ENCODE peak calls at places on chromosomes 12 and 14, in ten cellular contexts. One of them, this sample, is unnamed.

GRCh38 chr14:67359319-67359774 is 257 bp downstream of the ATP6V1D start:
- DNase-seq in left lung: peak; percentile 82
- DNase-seq in T follicular helper cell: no peak
- DNase-seq in stimulated activated CD4-positive, alpha-beta T cell treated with anti-CD3 and anti-CD28 coated beads, Interleukin-12 subunit alpha, Interleukin-12 subunit beta, amount 100 ng/mL, for 4 hours: no peak
- DNase-seq in CD4-positive, CD25-positive, alpha-beta regulatory T cell: peak; percentile 8
- DNase-seq in GOT3: no peak
- DNase-seq in NCI-H345: peak; percentile 37
- DNase-seq in colonic mucosa: no peak
- DNase-seq in T-helper 1 cell: no peak
- DNase-seq in AG10803: peak; percentile 64
- DNase-seq in this sample: no peak

GRCh38 chr14:100955201-100955600 is 51.7 kb upstream of the RTL1 start:
- DNase-seq in colonic mucosa: no peak
- DNase-seq in left lung: no peak
- DNase-seq in GOT3: no peak
- DNase-seq in CD4-positive, CD25-positive, alpha-beta regulatory T cell: no peak
- DNase-seq in stimulated activated CD4-positive, alpha-beta T cell treated with anti-CD3 and anti-CD28 coated beads, Interleukin-12 subunit alpha, Interleukin-12 subunit beta, amount 100 ng/mL, for 4 hours: no peak
- DNase-seq in AG10803: peak; percentile 48
- DNase-seq in T-helper 1 cell: no peak
- DNase-seq in T follicular helper cell: no peak
- DNase-seq in NCI-H345: no peak
- DNase-seq in this sample: no peak

GRCh38 chr12:5332521-5332920 is 99.4 kb upstream of the NTF3 start:
- DNase-seq in CD4-positive, CD25-positive, alpha-beta regulatory T cell: no peak
- DNase-seq in left lung: no peak
- DNase-seq in stimulated activated CD4-positive, alpha-beta T cell treated with anti-CD3 and anti-CD28 coated beads, Interleukin-12 subunit alpha, Interleukin-12 subunit beta, amount 100 ng/mL, for 4 hours: no peak
- DNase-seq in NCI-H345: no peak
- DNase-seq in T-helper 1 cell: no peak
- DNase-seq in GOT3: no peak
- DNase-seq in AG10803: no peak
- DNase-seq in colonic mucosa: no peak
- DNase-seq in T follicular helper cell: no peak
- DNase-seq in this sample: no peak

GRCh38 chr12:27207626-27208413 is 36.3 kb upstream of the STK38L start:
- DNase-seq in T follicular helper cell: no peak
- DNase-seq in GOT3: no peak
- DNase-seq in AG10803: peak; percentile 41
- DNase-seq in left lung: no peak
- DNase-seq in CD4-positive, CD25-positive, alpha-beta regulatory T cell: peak; percentile 41
- DNase-seq in NCI-H345: no peak
- DNase-seq in stimulated activated CD4-positive, alpha-beta T cell treated with anti-CD3 and anti-CD28 coated beads, Interleukin-12 subunit alpha, Interleukin-12 subunit beta, amount 100 ng/mL, for 4 hours: peak; percentile 7
- DNase-seq in colonic mucosa: no peak
- DNase-seq in T-helper 1 cell: no peak
- DNase-seq in this sample: no peak

GRCh38 chr12:79251356-79251755 is 386.8 kb downstream of the SYT1 start:
- DNase-seq in left lung: no peak
- DNase-seq in T-helper 1 cell: no peak
- DNase-seq in stimulated activated CD4-positive, alpha-beta T cell treated with anti-CD3 and anti-CD28 coated beads, Interleukin-12 subunit alpha, Interleukin-12 subunit beta, amount 100 ng/mL, for 4 hours: no peak
- DNase-seq in CD4-positive, CD25-positive, alpha-beta regulatory T cell: no peak
- DNase-seq in T follicular helper cell: no peak
- DNase-seq in AG10803: no peak
- DNase-seq in colonic mucosa: no peak
- DNase-seq in GOT3: no peak
- DNase-seq in NCI-H345: no peak
- DNase-seq in this sample: no peak

GRCh38 chr12:82730832-82731497 is 44.3 kb downstream of the TMTC2 start:
- DNase-seq in AG10803: no peak
- DNase-seq in stimulated activated CD4-positive, alpha-beta T cell treated with anti-CD3 and anti-CD28 coated beads, Interleukin-12 subunit alpha, Interleukin-12 subunit beta, amount 100 ng/mL, for 4 hours: no peak
- DNase-seq in T follicular helper cell: no peak
- DNase-seq in colonic mucosa: no peak
- DNase-seq in NCI-H345: no peak
- DNase-seq in T-helper 1 cell: no peak
- DNase-seq in CD4-positive, CD25-positive, alpha-beta regulatory T cell: no peak
- DNase-seq in GOT3: no peak
- DNase-seq in left lung: no peak
- DNase-seq in this sample: no peak

GRCh38 chr12:27709932-27710591 is 570 bp upstream of the MRPS35 start:
- DNase-seq in T-helper 1 cell: peak; percentile 17
- DNase-seq in AG10803: peak; percentile 48
- DNase-seq in CD4-positive, CD25-positive, alpha-beta regulatory T cell: no peak
- DNase-seq in left lung: peak; percentile 59
- DNase-seq in T follicular helper cell: no peak
- DNase-seq in colonic mucosa: peak; percentile 40
- DNase-seq in stimulated activated CD4-positive, alpha-beta T cell treated with anti-CD3 and anti-CD28 coated beads, Interleukin-12 subunit alpha, Interleukin-12 subunit beta, amount 100 ng/mL, for 4 hours: no peak
- DNase-seq in GOT3: no peak
- DNase-seq in NCI-H345: peak; percentile 55
- DNase-seq in this sample: no peak

GRCh38 chr14:37650356-37651037 is 55.1 kb downstream of the TTC6 start:
- DNase-seq in left lung: no peak
- DNase-seq in NCI-H345: peak; percentile 75
- DNase-seq in GOT3: no peak
- DNase-seq in AG10803: no peak
- DNase-seq in CD4-positive, CD25-positive, alpha-beta regulatory T cell: no peak
- DNase-seq in stimulated activated CD4-positive, alpha-beta T cell treated with anti-CD3 and anti-CD28 coated beads, Interleukin-12 subunit alpha, Interleukin-12 subunit beta, amount 100 ng/mL, for 4 hours: no peak
- DNase-seq in colonic mucosa: no peak
- DNase-seq in T-helper 1 cell: no peak
- DNase-seq in T follicular helper cell: no peak
- DNase-seq in this sample: no peak

GRCh38 chr14:68112456-68112855 is 292.9 kb downstream of the RAD51B start:
- DNase-seq in T follicular helper cell: no peak
- DNase-seq in AG10803: no peak
- DNase-seq in colonic mucosa: no peak
- DNase-seq in left lung: no peak
- DNase-seq in T-helper 1 cell: no peak
- DNase-seq in CD4-positive, CD25-positive, alpha-beta regulatory T cell: no peak
- DNase-seq in GOT3: no peak
- DNase-seq in NCI-H345: no peak
- DNase-seq in stimulated activated CD4-positive, alpha-beta T cell treated with anti-CD3 and anti-CD28 coated beads, Interleukin-12 subunit alpha, Interleukin-12 subunit beta, amount 100 ng/mL, for 4 hours: no peak
- DNase-seq in this sample: no peak

GRCh38 chr12:109770104-109770860 is 56.7 kb downstream of the FAM222A start:
- DNase-seq in GOT3: no peak
- DNase-seq in CD4-positive, CD25-positive, alpha-beta regulatory T cell: no peak
- DNase-seq in stimulated activated CD4-positive, alpha-beta T cell treated with anti-CD3 and anti-CD28 coated beads, Interleukin-12 subunit alpha, Interleukin-12 subunit beta, amount 100 ng/mL, for 4 hours: no peak
- DNase-seq in AG10803: no peak
- DNase-seq in NCI-H345: no peak
- DNase-seq in T follicular helper cell: no peak
- DNase-seq in left lung: no peak
- DNase-seq in colonic mucosa: no peak
- DNase-seq in T-helper 1 cell: no peak
- DNase-seq in this sample: no peak

GRCh38 chr14:104294983-104295680 is 156.7 kb downstream of the KIF26A start:
- DNase-seq in CD4-positive, CD25-positive, alpha-beta regulatory T cell: no peak
- DNase-seq in T-helper 1 cell: peak; percentile 5
- DNase-seq in NCI-H345: no peak
- DNase-seq in GOT3: no peak
- DNase-seq in AG10803: no peak
- DNase-seq in T follicular helper cell: no peak
- DNase-seq in colonic mucosa: no peak
- DNase-seq in stimulated activated CD4-positive, alpha-beta T cell treated with anti-CD3 and anti-CD28 coated beads, Interleukin-12 subunit alpha, Interleukin-12 subunit beta, amount 100 ng/mL, for 4 hours: no peak
- DNase-seq in left lung: peak; percentile 70
- DNase-seq in this sample: no peak

GRCh38 chr14:93903342-93904184 is 23.6 kb upstream of the FAM181A start:
- DNase-seq in left lung: no peak
- DNase-seq in T follicular helper cell: no peak
- DNase-seq in GOT3: no peak
- DNase-seq in AG10803: no peak
- DNase-seq in stimulated activated CD4-positive, alpha-beta T cell treated with anti-CD3 and anti-CD28 coated beads, Interleukin-12 subunit alpha, Interleukin-12 subunit beta, amount 100 ng/mL, for 4 hours: no peak
- DNase-seq in colonic mucosa: no peak
- DNase-seq in CD4-positive, CD25-positive, alpha-beta regulatory T cell: no peak
- DNase-seq in NCI-H345: peak; percentile 3
- DNase-seq in T-helper 1 cell: no peak
- DNase-seq in this sample: no peak

GRCh38 chr12:57261385-57261784 is 10.4 kb upstream of the STAC3 start:
- DNase-seq in NCI-H345: peak; percentile 77
- DNase-seq in CD4-positive, CD25-positive, alpha-beta regulatory T cell: no peak
- DNase-seq in colonic mucosa: no peak
- DNase-seq in T-helper 1 cell: no peak
- DNase-seq in AG10803: no peak
- DNase-seq in T follicular helper cell: no peak
- DNase-seq in left lung: no peak
- DNase-seq in stimulated activated CD4-positive, alpha-beta T cell treated with anti-CD3 and anti-CD28 coated beads, Interleukin-12 subunit alpha, Interleukin-12 subunit beta, amount 100 ng/mL, for 4 hours: no peak
- DNase-seq in GOT3: no peak
- DNase-seq in this sample: no peak

GRCh38 chr12:46088040-46088439 is 97.7 kb upstream of the SCAF11 start:
- DNase-seq in AG10803: no peak
- DNase-seq in T-helper 1 cell: no peak
- DNase-seq in CD4-positive, CD25-positive, alpha-beta regulatory T cell: no peak
- DNase-seq in NCI-H345: no peak
- DNase-seq in stimulated activated CD4-positive, alpha-beta T cell treated with anti-CD3 and anti-CD28 coated beads, Interleukin-12 subunit alpha, Interleukin-12 subunit beta, amount 100 ng/mL, for 4 hours: no peak
- DNase-seq in colonic mucosa: no peak
- DNase-seq in GOT3: no peak
- DNase-seq in left lung: no peak
- DNase-seq in T follicular helper cell: no peak
- DNase-seq in this sample: no peak

This sample was measured in thoracic aorta.